ENCODE peak calls at places on chromosomes 7 and 10, in six cellular contexts. Y is cardiac muscle cell, B is spleen, D is IMR-90, U is A549, S is ovary. A is an unnamed sample.

GRCh38 chr10:80192553-80192952 is 12.8 kb downstream of the ANXA11 start:
- DNase-seq in U (no peak), S (no peak), D (no peak), B (no peak), Y (no peak), A (no peak)

GRCh38 chr7:127504715-127505114 is 80.7 kb downstream of the GCC1 start:
- DNase-seq in S (peak; percentile 36), Y (peak; percentile 23), D (peak; percentile 4), U (peak; percentile 29), B (no peak), A (no peak)

GRCh38 chr10:88039496-88040200 is 176.2 kb downstream of the PTEN start:
- DNase-seq in S (no peak), Y (no peak), U (peak; percentile 32), D (peak; percentile 67), B (no peak), A (no peak)

GRCh38 chr7:22845221-22845844 is 22.7 kb upstream of the TOMM7 start:
- DNase-seq in U (no peak), D (no peak), B (no peak), Y (no peak), S (no peak), A (no peak)

GRCh38 chr7:44541028-44541869 is at the start of gene NPC1L1:
- DNase-seq in U (no peak), S (no peak), D (no peak), B (peak; percentile 67), Y (no peak), A (no peak)

GRCh38 chr10:99966306-99966705 is 43.4 kb downstream of the DNMBP start:
- DNase-seq in U (peak; percentile 72), B (no peak), Y (no peak), D (peak; percentile 78), S (no peak), A (no peak)

GRCh38 chr10:45582386-45582781 is 90.2 kb downstream of the ZFAND4 start:
- DNase-seq in B (no peak), D (no peak), U (no peak), S (no peak), Y (no peak), A (no peak)

GRCh38 chr10:94287331-94287730 is 75.4 kb downstream of the NOC3L start:
- DNase-seq in S (no peak), U (no peak), D (no peak), Y (no peak), B (no peak), A (no peak)

GRCh38 chr7:17971392-17971791 is 31.1 kb upstream of the SNX13 start:
- DNase-seq in B (no peak), S (no peak), D (peak; percentile 33), U (no peak), Y (no peak), A (no peak)

GRCh38 chr10:49700997-49701396 is 21.5 kb downstream of the C10orf53 start:
- DNase-seq in U (no peak), D (no peak), Y (peak; percentile 61), S (no peak), B (no peak), A (no peak)

GRCh38 chr10:70937661-70938060 is 49.3 kb upstream of the PCBD1 start:
- DNase-seq in D (no peak), B (no peak), Y (no peak), U (no peak), S (no peak), A (no peak)

GRCh38 chr7:131164025-131164899 is 163.4 kb upstream of the MKLN1 start:
- DNase-seq in U (peak; percentile 96), Y (no peak), S (no peak), B (no peak), D (peak; percentile 81), A (no peak)

DNA sequence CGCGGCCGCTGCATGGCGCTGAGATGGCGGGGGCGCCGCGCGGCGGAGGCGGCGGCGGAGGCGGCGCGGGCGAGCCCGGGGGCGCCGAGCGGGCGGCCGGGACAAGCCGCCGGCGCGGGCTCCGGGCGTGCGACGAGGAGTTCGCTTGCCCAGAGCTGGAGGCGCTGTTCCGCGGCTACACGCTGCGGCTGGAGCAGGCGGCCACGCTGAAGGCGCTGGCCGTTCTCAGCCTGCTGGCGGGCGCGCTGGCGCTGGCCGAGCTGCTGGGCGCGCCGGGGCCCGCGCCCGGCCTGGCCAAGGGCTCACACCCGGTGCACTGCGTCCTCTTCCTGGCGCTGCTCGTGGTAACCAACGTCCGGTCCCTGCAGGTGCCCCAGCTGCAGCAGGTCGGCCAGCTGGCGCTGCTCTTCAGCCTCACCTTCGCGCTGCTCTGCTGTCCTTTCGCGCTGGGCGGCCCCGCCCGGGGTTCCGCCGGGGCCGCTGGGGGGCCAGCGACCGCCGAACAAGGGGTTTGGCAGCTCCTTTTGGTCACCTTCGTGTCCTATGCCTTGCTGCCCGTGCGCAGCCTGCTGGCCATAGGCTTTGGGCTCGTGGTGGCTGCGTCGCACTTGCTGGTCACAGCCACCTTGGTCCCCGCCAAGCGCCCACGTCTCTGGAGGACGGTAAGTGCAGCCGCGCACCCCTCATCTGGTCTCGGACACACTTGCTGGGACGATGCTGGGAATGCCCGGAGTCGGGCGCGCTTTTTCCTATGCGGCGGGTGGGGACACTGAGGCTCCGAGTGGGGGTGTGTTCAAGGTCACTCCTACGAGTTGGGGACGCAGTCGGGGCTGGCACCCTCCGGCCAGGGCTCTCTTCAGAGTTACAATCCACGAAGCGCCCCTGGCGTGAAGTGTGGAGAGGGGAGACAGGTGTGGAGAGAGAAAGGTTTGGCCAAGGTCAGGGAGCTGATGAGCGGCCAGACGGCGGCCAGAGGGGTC is 643 bp downstream of the ADCY1 start:
- DNase-seq in U (peak; percentile 48), Y (peak; percentile 88), D (peak; percentile 49), S (no peak), B (peak; percentile 71), A (peak; percentile 63)
- H3K4me3 ChIP-seq in U (peak overlapping the region; percentile 48), Y (peak overlapping the region; percentile 92), D (peak overlapping the region; percentile 13), S (no peak overlapping the region), B (peak overlapping the region; percentile 46), A (peak overlapping the region; percentile 78)

DNA sequence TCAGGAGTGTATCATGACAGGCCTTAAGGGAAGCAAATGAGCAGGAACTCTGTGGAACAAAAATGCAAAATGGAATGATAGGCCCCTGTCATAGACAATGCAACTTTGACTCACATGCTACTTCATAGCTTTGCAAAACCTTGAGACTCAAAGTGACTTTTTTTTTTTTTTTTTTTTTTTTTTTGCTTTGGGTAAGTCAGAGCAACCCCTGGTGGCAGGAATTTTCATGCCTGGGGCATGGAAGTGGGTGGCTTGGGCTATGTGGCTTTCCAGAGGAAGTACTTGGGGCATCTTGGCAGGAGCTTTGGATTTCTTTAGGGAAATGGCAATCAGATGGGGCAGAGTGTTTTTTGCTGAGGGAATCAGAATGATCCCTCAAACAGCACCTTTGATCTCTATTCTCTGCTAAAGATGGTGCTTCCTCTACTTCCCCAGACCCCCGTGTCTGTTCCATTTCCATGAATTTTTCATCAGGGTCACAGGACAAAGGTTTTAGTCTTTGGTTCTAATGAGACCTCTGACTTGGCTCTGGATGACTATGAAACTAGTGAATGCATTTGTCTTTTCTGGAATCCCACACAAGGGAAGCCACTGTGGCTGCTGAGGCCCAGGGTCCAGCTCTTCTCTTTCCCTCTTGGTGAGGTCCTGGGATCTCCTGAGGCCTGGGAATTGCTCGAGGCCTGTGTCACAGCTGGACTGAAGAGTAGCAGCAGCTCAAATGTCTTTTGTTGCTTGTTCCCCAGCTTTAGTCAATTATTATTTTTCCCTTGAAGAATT is 62.8 kb downstream of the TACC2 start:
- DNase-seq in Y (peak; percentile 76), B (peak; percentile 14), U (peak; percentile 87), D (peak; percentile 65), S (peak; percentile 53), A (no peak)
- H3K27ac ChIP-seq in Y (no peak overlapping the region), B (no peak overlapping the region), U (peak overlapping the region; percentile 67), D (no peak overlapping the region), S (no peak overlapping the region), A (peak overlapping the region; percentile 72)

DNA sequence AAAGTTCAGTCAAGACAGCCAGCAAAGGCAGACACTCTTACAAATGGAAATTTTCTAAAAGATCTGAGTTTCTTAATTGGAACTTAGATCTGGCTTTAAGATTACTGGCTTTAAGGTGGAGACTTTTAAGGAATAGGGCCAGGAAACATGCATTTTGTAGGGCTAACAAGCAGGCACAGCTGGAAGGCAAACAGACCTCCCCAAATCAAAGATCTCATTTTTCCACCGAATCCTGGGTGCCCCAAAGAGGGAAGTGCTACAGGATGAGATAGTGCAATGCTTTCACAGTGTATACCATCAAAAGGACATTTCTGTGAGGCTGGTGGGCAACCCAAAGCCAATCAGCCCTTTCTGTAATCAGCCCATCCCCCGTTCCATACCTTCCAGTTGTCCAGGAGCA is 27.4 kb downstream of the MRPL32 start:
- DNase-seq in Y (no peak), B (no peak), U (no peak), D (no peak), S (no peak), A (no peak)
- H3K4me3 ChIP-seq in Y (no peak overlapping the region), B (no peak overlapping the region), U (no peak overlapping the region), D (no peak overlapping the region), S (no peak overlapping the region), A (no peak overlapping the region)

DNA sequence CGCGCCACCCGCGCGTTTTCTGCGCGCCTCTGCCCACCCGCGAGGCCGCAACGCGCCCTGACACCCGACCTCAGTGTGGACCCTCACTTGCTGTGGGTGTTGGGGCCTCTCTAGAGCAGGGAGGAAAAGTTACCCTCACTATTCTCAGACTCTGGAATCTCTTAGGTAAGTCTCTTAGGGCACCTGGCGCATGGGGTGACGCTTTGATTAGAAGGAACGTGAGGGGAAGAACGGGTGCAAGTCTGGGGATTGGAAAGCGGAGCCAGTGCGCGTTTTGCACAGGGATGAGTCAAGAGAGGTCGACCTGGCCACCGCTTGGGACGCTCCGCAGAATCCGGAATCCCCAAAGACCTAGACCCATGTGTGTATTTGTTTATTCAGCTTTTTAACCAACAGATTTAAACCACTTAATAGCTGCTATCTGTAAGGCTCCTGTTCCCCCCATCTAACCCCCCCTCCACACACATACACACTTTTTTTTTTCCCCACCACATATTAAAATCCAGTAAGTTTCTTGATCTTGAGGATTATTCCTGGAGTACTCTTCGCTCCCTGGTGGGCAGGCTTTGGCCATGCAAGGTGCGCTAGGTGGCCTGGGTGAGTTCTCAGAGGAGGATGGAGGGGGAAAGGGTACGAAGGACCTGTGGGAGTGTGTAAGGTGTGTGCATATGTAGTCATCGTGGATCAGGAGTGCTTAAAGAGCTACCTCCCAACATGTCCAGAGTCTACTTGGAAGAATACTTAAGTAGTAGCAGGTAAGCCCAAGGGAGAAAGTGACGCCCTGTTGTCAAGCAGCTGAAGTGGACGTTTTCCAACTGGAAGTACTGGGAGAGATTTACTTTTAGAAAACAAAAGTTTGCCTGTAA is 169.1 kb upstream of the PPP1R3A start:
- DNase-seq in B (no peak), D (no peak), U (no peak), S (peak; percentile 45), Y (peak; percentile 15), A (no peak)
- H3K27ac ChIP-seq in B (no peak overlapping the region), D (no peak overlapping the region), U (no peak overlapping the region), S (no peak overlapping the region), Y (no peak overlapping the region), A (no peak overlapping the region)

GRCh38 chr10:35399414-35400009 is 63.2 kb downstream of the CCNY start:
- DNase-seq in B (no peak), U (no peak), D (no peak), Y (no peak), S (no peak), A (no peak)

GRCh38 chr10:35398355-35398754 is 62.0 kb downstream of the CCNY start:
- DNase-seq in Y (no peak), D (peak; percentile 57), B (no peak), S (no peak), U (no peak), A (no peak)

GRCh38 chr10:35396560-35397434 is 60.5 kb downstream of the CCNY start:
- DNase-seq in S (no peak), Y (no peak), D (no peak), U (no peak), B (no peak), A (no peak)

GRCh38 chr10:35398888-35399287 is 62.6 kb downstream of the CCNY start:
- DNase-seq in D (no peak), S (no peak), B (no peak), Y (peak; percentile 34), U (no peak), A (no peak)

GRCh38 chr10:35397953-35398352 is 61.6 kb downstream of the CCNY start:
- DNase-seq in U (no peak), B (no peak), Y (no peak), D (no peak), S (no peak), A (no peak)
- H3K4me3 ChIP-seq in U (no peak overlapping the region), B (no peak overlapping the region), Y (no peak overlapping the region), D (no peak overlapping the region), S (no peak overlapping the region), A (no peak overlapping the region)